ENCODE peak calls at places on chromosome 3, in five cellular contexts. One of them, this sample, is unnamed.

GRCh38 chr3:8985411-8985831 is 22.1 kb upstream of the RAD18 start:
- DNase-seq in NCI-H1105: no peak
- DNase-seq in stimulated activated effector memory CD8-positive, alpha-beta T cell treated with anti-CD3 and anti-CD28 coated beads, Interleukin-12 subunit alpha, Interleukin-12 subunit beta, amount 100 ng/mL, for 72 hours: no peak
- DNase-seq in astrocyte of the hippocampus: no peak
- DNase-seq in HTR-8/SVneo: no peak
- DNase-seq in this sample: no peak

GRCh38 chr3:139674585-139675260 is 3.0 kb downstream of the NMNAT3 start:
- DNase-seq in astrocyte of the hippocampus: no peak
- DNase-seq in stimulated activated effector memory CD8-positive, alpha-beta T cell treated with anti-CD3 and anti-CD28 coated beads, Interleukin-12 subunit alpha, Interleukin-12 subunit beta, amount 100 ng/mL, for 72 hours: no peak
- DNase-seq in NCI-H1105: no peak
- DNase-seq in HTR-8/SVneo: no peak
- DNase-seq in this sample: no peak

GRCh38 chr3:110814170-110815007 is 257.2 kb upstream of the NECTIN3 start:
- DNase-seq in HTR-8/SVneo: peak; percentile 10
- DNase-seq in astrocyte of the hippocampus: peak; percentile 87
- DNase-seq in stimulated activated effector memory CD8-positive, alpha-beta T cell treated with anti-CD3 and anti-CD28 coated beads, Interleukin-12 subunit alpha, Interleukin-12 subunit beta, amount 100 ng/mL, for 72 hours: peak; percentile 40
- DNase-seq in NCI-H1105: no peak
- DNase-seq in this sample: no peak

GRCh38 chr3:78994174-78995027 is 773.4 kb downstream of the ROBO1 start:
- DNase-seq in stimulated activated effector memory CD8-positive, alpha-beta T cell treated with anti-CD3 and anti-CD28 coated beads, Interleukin-12 subunit alpha, Interleukin-12 subunit beta, amount 100 ng/mL, for 72 hours: no peak
- DNase-seq in astrocyte of the hippocampus: no peak
- DNase-seq in NCI-H1105: no peak
- DNase-seq in HTR-8/SVneo: no peak
- DNase-seq in this sample: no peak

GRCh38 chr3:37145607-37146006 is 28.8 kb downstream of the LRRFIP2 start:
- DNase-seq in NCI-H1105: no peak
- DNase-seq in HTR-8/SVneo: no peak
- DNase-seq in astrocyte of the hippocampus: no peak
- DNase-seq in stimulated activated effector memory CD8-positive, alpha-beta T cell treated with anti-CD3 and anti-CD28 coated beads, Interleukin-12 subunit alpha, Interleukin-12 subunit beta, amount 100 ng/mL, for 72 hours: no peak
- DNase-seq in this sample: no peak

GRCh38 chr3:37668431-37668830 is 193.2 kb upstream of the CTDSPL start:
- DNase-seq in astrocyte of the hippocampus: peak; percentile 73
- DNase-seq in NCI-H1105: no peak
- DNase-seq in stimulated activated effector memory CD8-positive, alpha-beta T cell treated with anti-CD3 and anti-CD28 coated beads, Interleukin-12 subunit alpha, Interleukin-12 subunit beta, amount 100 ng/mL, for 72 hours: no peak
- DNase-seq in HTR-8/SVneo: no peak
- DNase-seq in this sample: no peak

GRCh38 chr3:127622772-127623576 is 6.0 kb upstream of the PODXL2 start:
- DNase-seq in NCI-H1105: no peak
- DNase-seq in astrocyte of the hippocampus: no peak
- DNase-seq in stimulated activated effector memory CD8-positive, alpha-beta T cell treated with anti-CD3 and anti-CD28 coated beads, Interleukin-12 subunit alpha, Interleukin-12 subunit beta, amount 100 ng/mL, for 72 hours: no peak
- DNase-seq in HTR-8/SVneo: no peak
- DNase-seq in this sample: no peak

GRCh38 chr3:99808163-99808794 is 9.4 kb upstream of the CMSS1 start:
- DNase-seq in astrocyte of the hippocampus: peak; percentile 88
- DNase-seq in stimulated activated effector memory CD8-positive, alpha-beta T cell treated with anti-CD3 and anti-CD28 coated beads, Interleukin-12 subunit alpha, Interleukin-12 subunit beta, amount 100 ng/mL, for 72 hours: peak; percentile 19
- DNase-seq in NCI-H1105: peak; percentile 48
- DNase-seq in HTR-8/SVneo: peak; percentile 44
- DNase-seq in this sample: peak; percentile 21

GRCh38 chr3:139303216-139303615 is 40.6 kb upstream of the MRPS22 start:
- DNase-seq in stimulated activated effector memory CD8-positive, alpha-beta T cell treated with anti-CD3 and anti-CD28 coated beads, Interleukin-12 subunit alpha, Interleukin-12 subunit beta, amount 100 ng/mL, for 72 hours: no peak
- DNase-seq in HTR-8/SVneo: no peak
- DNase-seq in NCI-H1105: no peak
- DNase-seq in astrocyte of the hippocampus: no peak
- DNase-seq in this sample: no peak

GRCh38 chr3:23490459-23490858 is 287.3 kb downstream of the UBE2E2 start:
- DNase-seq in HTR-8/SVneo: peak; percentile 8
- DNase-seq in NCI-H1105: no peak
- DNase-seq in stimulated activated effector memory CD8-positive, alpha-beta T cell treated with anti-CD3 and anti-CD28 coated beads, Interleukin-12 subunit alpha, Interleukin-12 subunit beta, amount 100 ng/mL, for 72 hours: no peak
- DNase-seq in astrocyte of the hippocampus: peak; percentile 31
- DNase-seq in this sample: no peak

This sample was measured in DMS153.